ENCODE peak calls at places on chromosome 17, in six cellular contexts. K is activated CD4-positive, alpha-beta T cell treated with anti-CD3 and anti-CD28 coated beads, Interleukin-2, amount 50 U/mL, for 1 hour; P is DMS79; M is NCI-H2081; B is stomach; Z is HFFc6. E is an unnamed sample.
A peak's percentile ranks its signal among the peaks of the same experiment; 100 is the strongest.

GRCh38 chr17:65544658-65545057 is 16.8 kb downstream of the AXIN2 start:
- DNase-seq in P (peak; percentile 11), K (no peak), B (no peak), M (no peak), Z (no peak), E (no peak)

GRCh38 chr17:80510772-80511171 is 33.9 kb upstream of the RPTOR start:
- DNase-seq in M (no peak), K (no peak), P (no peak), B (no peak), Z (no peak), E (no peak)

GRCh38 chr17:42775534-42776098 is 2.4 kb downstream of the VPS25 start:
- DNase-seq in K (no peak), P (no peak), M (no peak), B (no peak), Z (peak; percentile 24), E (no peak)

GRCh38 chr17:30831257-30831656 is 509 bp upstream of the ATAD5 start:
- DNase-seq in B (no peak), M (no peak), K (no peak), P (no peak), Z (no peak), E (no peak)

GRCh38 chr17:13420294-13421277 is 181.1 kb downstream of the HS3ST3A1 start:
- DNase-seq in M (no peak), K (no peak), B (no peak), Z (peak; percentile 75), P (no peak), E (no peak)

GRCh38 chr17:77320501-77321256 is 179.9 kb downstream of the SEC14L1 start:
- DNase-seq in K (no peak), M (no peak), Z (peak; percentile 70), P (no peak), B (no peak), E (no peak)

GRCh38 chr17:4074831-4075495 is 67.9 kb downstream of the ZZEF1 start:
- DNase-seq in P (peak; percentile 32), M (peak; percentile 30), Z (peak; percentile 32), K (no peak), B (no peak), E (peak; percentile 58)

GRCh38 chr17:1431631-1432104 is 24.4 kb downstream of the CRK start:
- DNase-seq in Z (no peak), M (no peak), P (no peak), B (no peak), K (no peak), E (no peak)

GRCh38 chr17:58710948-58711552 is 18.6 kb downstream of the RAD51C start:
- DNase-seq in M (peak; percentile 71), Z (peak; percentile 40), K (peak; percentile 30), P (no peak), B (peak; percentile 36), E (peak; percentile 63)

GRCh38 chr17:29698837-29699236 is 76.1 kb upstream of the CORO6 start:
- DNase-seq in Z (no peak), M (no peak), K (no peak), P (no peak), B (no peak), E (no peak)

GRCh38 chr17:17342242-17342945 is 39.2 kb downstream of the NT5M start:
- DNase-seq in P (no peak), Z (no peak), M (no peak), K (no peak), B (peak; percentile 58), E (no peak)

GRCh38 chr17:81035389-81036127 is 607 bp downstream of the BAIAP2 start:
- DNase-seq in M (no peak), B (no peak), P (no peak), K (no peak), Z (peak; percentile 14), E (no peak)

GRCh38 chr17:77125432-77125901 is 15.3 kb upstream of the SEC14L1 start:
- DNase-seq in P (no peak), Z (peak; percentile 92), M (no peak), B (no peak), K (no peak), E (no peak)

GRCh38 chr17:81428521-81428920 is 33.3 kb downstream of the BAHCC1 start:
- DNase-seq in P (no peak), Z (no peak), K (no peak), B (no peak), M (no peak), E (no peak)

E was measured in pons.